ENCODE peak calls at places on chromosomes 6 and 20, in nine cellular contexts. One of them, this sample, is unnamed.

GRCh38 chr20:13274311-13274965 is 53.4 kb downstream of the ISM1 start:
- DNase-seq in MCF 10A: no peak
- DNase-seq in body of pancreas: no peak
- DNase-seq in Calu3: no peak
- DNase-seq in HepG2: no peak
- DNase-seq in BJ: no peak
- DNase-seq in AG04449: no peak
- DNase-seq in AG04450: no peak
- DNase-seq in sigmoid colon: no peak
- DNase-seq in this sample: no peak

GRCh38 chr20:61590236-61590635 is 338.2 kb downstream of the CDH4 start:
- DNase-seq in body of pancreas: no peak
- DNase-seq in AG04450: no peak
- DNase-seq in sigmoid colon: no peak
- DNase-seq in BJ: no peak
- DNase-seq in AG04449: no peak
- DNase-seq in MCF 10A: no peak
- DNase-seq in Calu3: no peak
- DNase-seq in HepG2: no peak
- DNase-seq in this sample: no peak

GRCh38 chr20:47922280-47922675 is 137.0 kb upstream of the SULF2 start:
- DNase-seq in AG04449: peak
- DNase-seq in BJ: no peak
- DNase-seq in sigmoid colon: no peak
- DNase-seq in MCF 10A: peak
- DNase-seq in AG04450: no peak
- DNase-seq in body of pancreas: no peak
- DNase-seq in HepG2: peak
- DNase-seq in Calu3: peak
- DNase-seq in this sample: no peak

GRCh38 chr6:79506251-79506650 is 31.0 kb downstream of the LCA5 start:
- DNase-seq in AG04450: no peak
- DNase-seq in HepG2: no peak
- DNase-seq in Calu3: no peak
- DNase-seq in MCF 10A: no peak
- DNase-seq in body of pancreas: no peak
- DNase-seq in BJ: no peak
- DNase-seq in sigmoid colon: no peak
- DNase-seq in AG04449: no peak
- DNase-seq in this sample: no peak

GRCh38 chr6:12208190-12208589 is 82.0 kb upstream of the EDN1 start:
- DNase-seq in AG04449: no peak
- DNase-seq in BJ: no peak
- DNase-seq in sigmoid colon: no peak
- DNase-seq in HepG2: no peak
- DNase-seq in MCF 10A: peak
- DNase-seq in Calu3: no peak
- DNase-seq in body of pancreas: peak
- DNase-seq in AG04450: no peak
- DNase-seq in this sample: no peak

GRCh38 chr6:73290435-73290834 is 27.4 kb upstream of the KHDC1 start:
- DNase-seq in HepG2: no peak
- DNase-seq in Calu3: no peak
- DNase-seq in body of pancreas: no peak
- DNase-seq in AG04449: no peak
- DNase-seq in AG04450: no peak
- DNase-seq in MCF 10A: no peak
- DNase-seq in BJ: no peak
- DNase-seq in sigmoid colon: no peak
- DNase-seq in this sample: no peak

GRCh38 chr6:139313784-139314545 is 22.2 kb upstream of the TXLNB start:
- DNase-seq in body of pancreas: no peak
- DNase-seq in AG04450: no peak
- DNase-seq in BJ: no peak
- DNase-seq in HepG2: no peak
- DNase-seq in Calu3: no peak
- DNase-seq in sigmoid colon: no peak
- DNase-seq in MCF 10A: no peak
- DNase-seq in AG04449: no peak
- DNase-seq in this sample: no peak

GRCh38 chr6:130675072-130675471 is 152.1 kb upstream of the SMLR1 start:
- DNase-seq in AG04450: peak
- DNase-seq in BJ: no peak
- DNase-seq in Calu3: peak
- DNase-seq in AG04449: no peak
- DNase-seq in sigmoid colon: no peak
- DNase-seq in body of pancreas: no peak
- DNase-seq in MCF 10A: peak
- DNase-seq in HepG2: no peak
- DNase-seq in this sample: no peak

GRCh38 chr6:156949376-156949775 is 172.2 kb downstream of the ARID1B start:
- DNase-seq in sigmoid colon: no peak
- DNase-seq in BJ: no peak
- DNase-seq in Calu3: peak
- DNase-seq in AG04449: no peak
- DNase-seq in MCF 10A: peak
- DNase-seq in HepG2: no peak
- DNase-seq in AG04450: peak
- DNase-seq in body of pancreas: peak
- DNase-seq in this sample: no peak

DNA sequence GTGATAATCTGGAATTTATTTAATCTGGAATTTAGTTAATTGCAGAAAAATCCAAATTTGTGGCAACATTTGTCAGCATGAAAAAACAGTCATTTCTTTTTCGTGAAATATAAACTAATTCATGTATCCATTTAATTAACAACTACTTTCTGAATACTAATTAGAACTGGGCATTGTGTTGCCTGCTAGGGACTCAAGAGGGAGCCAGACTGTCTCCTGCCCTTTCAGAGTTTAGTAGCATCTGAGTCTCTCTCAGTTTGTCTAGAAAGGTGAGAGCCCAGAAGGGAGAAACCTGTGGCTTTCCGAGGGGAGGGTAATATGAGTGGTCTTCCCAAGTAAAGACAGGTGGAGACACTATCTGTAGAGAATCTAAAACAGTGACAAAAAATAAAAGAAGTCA is 210.9 kb upstream of the HDDC2 start:
- DNase-seq in AG04450: no peak
- DNase-seq in Calu3: no peak
- DNase-seq in HepG2: peak
- DNase-seq in AG04449: no peak
- DNase-seq in body of pancreas: no peak
- DNase-seq in BJ: no peak
- DNase-seq in sigmoid colon: no peak
- DNase-seq in MCF 10A: peak
- DNase-seq in this sample: no peak
- TF ChIP-seq CTCF in AG04450: no peak
- TF ChIP-seq CTCF in Calu3: peak
- TF ChIP-seq CTCF in HepG2: peak
- TF ChIP-seq CTCF in AG04449: no peak
- TF ChIP-seq CTCF in body of pancreas: no peak
- TF ChIP-seq CTCF in BJ: peak
- TF ChIP-seq CTCF in sigmoid colon: no peak
- TF ChIP-seq CTCF in MCF 10A: peak
- TF ChIP-seq CTCF in this sample: no peak

DNA sequence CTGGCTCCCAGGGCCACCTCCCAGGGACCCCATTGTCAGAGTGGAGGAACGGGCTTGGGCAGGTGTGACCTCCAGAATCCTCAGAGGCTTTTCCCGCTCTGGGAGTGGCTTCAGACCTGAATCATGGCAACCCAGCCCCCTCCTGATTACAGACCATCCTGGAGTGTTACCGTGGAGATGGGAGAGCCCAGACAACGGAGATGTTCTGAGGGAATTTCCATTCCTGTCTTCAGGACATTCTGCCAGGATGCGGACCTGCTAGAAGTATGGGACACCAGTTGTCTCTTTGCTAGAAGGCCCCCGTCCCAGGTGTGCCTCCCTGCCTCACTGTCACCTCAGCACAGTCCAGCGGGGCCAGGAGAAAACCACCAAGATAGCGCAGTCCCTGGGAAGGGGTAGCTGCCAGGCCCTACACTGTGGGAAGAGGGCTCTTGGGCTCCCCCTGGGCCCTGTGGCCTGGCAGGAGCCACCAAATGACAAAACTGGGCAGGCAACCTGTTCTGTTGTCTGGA is 109.9 kb downstream of the PSMB1 start:
- DNase-seq in AG04450: no peak
- DNase-seq in MCF 10A: no peak
- DNase-seq in sigmoid colon: no peak
- DNase-seq in BJ: no peak
- DNase-seq in AG04449: no peak
- DNase-seq in HepG2: no peak
- DNase-seq in body of pancreas: no peak
- DNase-seq in Calu3: no peak
- DNase-seq in this sample: no peak
- TF ChIP-seq CTCF in AG04450: peak
- TF ChIP-seq CTCF in MCF 10A: no peak
- TF ChIP-seq CTCF in sigmoid colon: no peak
- TF ChIP-seq CTCF in BJ: peak
- TF ChIP-seq CTCF in AG04449: peak
- TF ChIP-seq CTCF in HepG2: peak
- TF ChIP-seq CTCF in body of pancreas: no peak
- TF ChIP-seq CTCF in Calu3: no peak
- TF ChIP-seq CTCF in this sample: no peak

GRCh38 chr6:90294008-90294511 is 2.6 kb downstream of the BACH2 start:
- DNase-seq in MCF 10A: no peak
- DNase-seq in Calu3: no peak
- DNase-seq in BJ: no peak
- DNase-seq in AG04450: no peak
- DNase-seq in HepG2: no peak
- DNase-seq in AG04449: no peak
- DNase-seq in sigmoid colon: no peak
- DNase-seq in body of pancreas: no peak
- DNase-seq in this sample: no peak

GRCh38 chr6:90295854-90296345 is 743 bp downstream of the BACH2 start:
- DNase-seq in HepG2: no peak
- DNase-seq in MCF 10A: peak
- DNase-seq in Calu3: peak
- DNase-seq in sigmoid colon: peak
- DNase-seq in body of pancreas: peak
- DNase-seq in AG04449: no peak
- DNase-seq in BJ: no peak
- DNase-seq in AG04450: peak
- DNase-seq in this sample: peak

GRCh38 chr6:90296346-90297123 is at the start of gene BACH2:
- DNase-seq in AG04449: no peak
- DNase-seq in MCF 10A: peak
- DNase-seq in sigmoid colon: peak
- DNase-seq in Calu3: peak
- DNase-seq in HepG2: peak
- DNase-seq in BJ: no peak
- DNase-seq in AG04450: peak
- DNase-seq in body of pancreas: peak
- DNase-seq in this sample: peak

GRCh38 chr6:90294614-90294988 is 2.0 kb downstream of the BACH2 start:
- DNase-seq in AG04449: no peak
- DNase-seq in Calu3: no peak
- DNase-seq in AG04450: no peak
- DNase-seq in sigmoid colon: no peak
- DNase-seq in BJ: no peak
- DNase-seq in body of pancreas: no peak
- DNase-seq in HepG2: no peak
- DNase-seq in MCF 10A: no peak
- DNase-seq in this sample: no peak

DNA sequence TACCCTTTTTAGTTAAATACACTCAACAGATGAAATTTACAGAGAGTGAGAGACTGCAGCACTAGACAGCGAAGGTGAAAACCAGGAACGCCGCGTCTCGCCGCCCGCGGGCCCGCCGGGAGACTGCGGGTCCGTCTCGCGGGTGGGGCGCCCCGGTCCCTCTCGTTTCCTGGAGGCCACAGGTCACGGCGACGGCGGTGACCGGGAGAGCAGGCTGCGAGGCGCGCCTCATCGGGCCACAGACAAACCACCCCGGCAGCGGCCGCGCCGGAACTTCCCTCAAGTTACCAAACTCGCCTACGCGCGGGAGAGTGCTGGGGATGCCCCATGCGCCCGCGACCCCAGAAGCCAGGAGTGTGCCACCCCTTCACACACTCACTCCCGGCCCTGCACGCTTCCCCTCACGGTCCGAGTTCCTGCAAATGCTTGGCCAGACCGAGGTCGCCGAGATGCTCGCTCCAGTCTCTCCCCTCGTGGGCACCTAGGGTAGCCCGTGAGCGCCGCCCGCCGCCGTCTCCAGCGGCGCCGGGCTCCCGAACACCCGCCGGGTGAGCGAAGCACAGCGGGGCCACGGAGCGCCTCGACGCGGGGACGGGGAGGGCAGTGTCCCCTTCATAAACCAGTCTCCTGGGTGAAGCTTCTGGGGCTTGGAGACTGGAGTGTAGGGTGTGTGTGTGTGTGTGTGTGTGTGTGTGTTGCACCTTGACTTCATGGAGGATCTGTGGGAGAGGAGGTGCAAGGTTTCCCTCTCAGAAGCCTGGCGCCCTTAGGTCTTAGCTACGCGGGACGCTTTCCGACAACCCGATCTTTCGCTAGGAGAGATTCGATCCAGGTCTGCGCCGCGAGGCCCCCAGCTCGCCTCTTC is 1.4 kb downstream of the BACH2 start:
- DNase-seq in MCF 10A: peak
- DNase-seq in AG04449: no peak
- DNase-seq in HepG2: no peak
- DNase-seq in body of pancreas: peak
- DNase-seq in sigmoid colon: peak
- DNase-seq in AG04450: no peak
- DNase-seq in Calu3: peak
- DNase-seq in BJ: no peak
- DNase-seq in this sample: peak
- TF ChIP-seq CTCF in MCF 10A: no peak
- TF ChIP-seq CTCF in AG04449: peak
- TF ChIP-seq CTCF in HepG2: no peak
- TF ChIP-seq CTCF in body of pancreas: peak
- TF ChIP-seq CTCF in sigmoid colon: peak
- TF ChIP-seq CTCF in AG04450: peak
- TF ChIP-seq CTCF in Calu3: no peak
- TF ChIP-seq CTCF in BJ: no peak
- TF ChIP-seq CTCF in this sample: no peak

GRCh38 chr6:43373252-43373875 is 3.9 kb upstream of the ZNF318 start:
- DNase-seq in sigmoid colon: no peak
- DNase-seq in body of pancreas: peak
- DNase-seq in BJ: no peak
- DNase-seq in AG04449: no peak
- DNase-seq in Calu3: no peak
- DNase-seq in AG04450: no peak
- DNase-seq in HepG2: no peak
- DNase-seq in MCF 10A: no peak
- DNase-seq in this sample: no peak

GRCh38 chr6:43368517-43369160 is 808 bp downstream of the ZNF318 start:
- DNase-seq in Calu3: peak
- DNase-seq in MCF 10A: peak
- DNase-seq in BJ: no peak
- DNase-seq in sigmoid colon: peak
- DNase-seq in body of pancreas: peak
- DNase-seq in AG04449: no peak
- DNase-seq in HepG2: peak
- DNase-seq in AG04450: no peak
- DNase-seq in this sample: no peak

GRCh38 chr6:43367245-43367984 is 2.0 kb downstream of the ZNF318 start:
- DNase-seq in AG04450: no peak
- DNase-seq in MCF 10A: no peak
- DNase-seq in Calu3: no peak
- DNase-seq in BJ: no peak
- DNase-seq in sigmoid colon: no peak
- DNase-seq in HepG2: no peak
- DNase-seq in AG04449: no peak
- DNase-seq in body of pancreas: no peak
- DNase-seq in this sample: no peak

GRCh38 chr6:43369174-43370002 is at the start of gene ZNF318:
- DNase-seq in sigmoid colon: peak
- DNase-seq in HepG2: peak
- DNase-seq in AG04449: peak
- DNase-seq in BJ: peak
- DNase-seq in Calu3: peak
- DNase-seq in AG04450: peak
- DNase-seq in body of pancreas: peak
- DNase-seq in MCF 10A: peak
- DNase-seq in this sample: peak
- TF ChIP-seq CTCF in sigmoid colon: no peak
- TF ChIP-seq CTCF in HepG2: peak
- TF ChIP-seq CTCF in AG04449: no peak
- TF ChIP-seq CTCF in BJ: no peak
- TF ChIP-seq CTCF in Calu3: no peak
- TF ChIP-seq CTCF in AG04450: no peak
- TF ChIP-seq CTCF in body of pancreas: no peak
- TF ChIP-seq CTCF in MCF 10A: no peak
- TF ChIP-seq CTCF in this sample: no peak

This sample was measured in natural killer cell.